ENCODE peak calls at places on chromosomes 2 and 18, in four cellular contexts. B is heart right ventricle, S is coronary artery, E is ELF-1. J is an unnamed sample.

GRCh38 chr18:50654658-50655550 is 95.0 kb downstream of the MAPK4 start:
- DNase-seq in B (peak; percentile 38), E (no peak), S (no peak), J (no peak)

GRCh38 chr2:180975585-180975984 is 4.8 kb upstream of the UBE2E3 start:
- DNase-seq in B (no peak), E (no peak), S (no peak), J (no peak)

GRCh38 chr2:19529663-19530062 is 171.2 kb upstream of the OSR1 start:
- DNase-seq in E (no peak), B (no peak), S (no peak), J (no peak)

GRCh38 chr2:184261818-184262217 is 336.5 kb upstream of the ZNF804A start:
- DNase-seq in B (no peak), S (no peak), E (no peak), J (no peak)

GRCh38 chr18:63131106-63131943 is 188.2 kb downstream of the BCL2 start:
- DNase-seq in B (no peak), E (peak; percentile 35), S (no peak), J (no peak)

GRCh38 chr18:43780782-43781340 is 503.6 kb upstream of the SYT4 start:
- DNase-seq in B (no peak), E (no peak), S (no peak), J (no peak)

GRCh38 chr18:63271881-63272299 is 47.7 kb downstream of the BCL2 start:
- DNase-seq in S (no peak), E (no peak), B (no peak), J (no peak)

GRCh38 chr18:44514766-44515165 is 165.9 kb upstream of the SETBP1 start:
- DNase-seq in E (no peak), S (no peak), B (no peak), J (no peak)

GRCh38 chr2:204177977-204178522 is 241.5 kb downstream of the ICOS start:
- DNase-seq in S (no peak), E (peak; percentile 70), B (peak; percentile 52), J (no peak)

GRCh38 chr18:73235491-73235890 is 367.7 kb upstream of the NETO1 start:
- DNase-seq in S (no peak), E (no peak), B (no peak), J (no peak)

GRCh38 chr2:109318150-109318948 is 189.3 kb downstream of the SH3RF3 start:
- DNase-seq in E (peak; percentile 15), S (peak; percentile 90), B (peak; percentile 85), J (no peak)

GRCh38 chr2:120347387-120348010 is 1.6 kb downstream of the INHBB start:
- DNase-seq in S (no peak), B (no peak), E (peak; percentile 44), J (no peak)

J was measured in type B pancreatic cell.